ENCODE peak calls at places on chromosomes 4 and X, in six cellular contexts. L is MV-4-11; D is stimulated activated CD4-positive, alpha-beta T cell treated with anti-CD3 and anti-CD28 coated beads, Interleukin-2, amount 100 ng/mL, for 4 hours; E is GM19239; N is brain pericyte; K is Right ventricle myocardium superior. R is an unnamed sample.

GRCh38 chr4:26083987-26084386 is 170.0 kb downstream of the SMIM20 start:
- DNase-seq in L (no peak), D (no peak), E (no peak), N (no peak), K (no peak), R (no peak)

GRCh38 chr4:36269116-36269515 is 12.3 kb upstream of the DTHD1 start:
- DNase-seq in L (peak; percentile 19), D (no peak), E (no peak), N (no peak), K (no peak), R (no peak)

GRCh38 chr4:6761540-6762243 is 20.8 kb upstream of the KIAA0232 start:
- DNase-seq in L (no peak), D (no peak), E (no peak), N (no peak), K (no peak), R (no peak)

GRCh38 chrX:46341767-46342322 is 203.4 kb downstream of the ZNF674 start:
- DNase-seq in L (no peak), D (no peak), E (no peak), N (no peak), K (no peak), R (no peak)

GRCh38 chr4:181525641-181526040 is 717.6 kb upstream of the TENM3 start:
- DNase-seq in L (no peak), D (no peak), E (no peak), N (no peak), K (no peak), R (no peak)

GRCh38 chr4:14125375-14126129 is 498.0 kb upstream of the BOD1L1 start:
- DNase-seq in L (peak; percentile 98), D (no peak), E (no peak), N (no peak), K (no peak), R (no peak)

GRCh38 chrX:15143050-15143824 is 126.6 kb downstream of the ASB9 start:
- DNase-seq in L (no peak), D (peak; percentile 43), E (no peak), N (no peak), K (peak; percentile 43), R (peak; percentile 25)

GRCh38 chr4:158302076-158302866 is 92.0 kb downstream of the TMEM144 start:
- DNase-seq in L (no peak), D (no peak), E (no peak), N (no peak), K (no peak), R (no peak)

R was measured in K562.